ENCODE peak calls at places on chromosomes 16 and 17, in ten cellular contexts. K is cardiac fibroblast, H is iPS DF 6.9, X is prostate gland, D is Karpas-422, L is heart left ventricle, N is coronary artery, P is stomach, I is A549, M is AG04449. C is an unnamed sample.

GRCh38 chr16:29898786-29899515 is 399 bp downstream of the SEZ6L2 start:
- DNase-seq in L (no peak), I (no peak), P (peak; percentile 71), M (no peak), N (no peak), D (peak; percentile 58), H (no peak), X (no peak), K (no peak), C (peak; percentile 90)

GRCh38 chr17:78998311-78999055 is 11.1 kb downstream of the CANT1 start:
- DNase-seq in I (no peak), P (peak; percentile 75), H (no peak), X (peak; percentile 63), K (peak; percentile 27), M (no peak), L (peak; percentile 65), D (no peak), N (peak; percentile 88), C (no peak)

GRCh38 chr16:81748476-81749198 is 30.5 kb upstream of the PLCG2 start:
- DNase-seq in K (no peak), I (no peak), D (peak; percentile 68), N (no peak), H (no peak), M (no peak), X (no peak), L (no peak), P (no peak), C (no peak)

GRCh38 chr17:51046527-51047384 is 73.9 kb downstream of the SPAG9 start:
- DNase-seq in K (peak; percentile 96), M (peak; percentile 70), I (peak; percentile 26), L (peak; percentile 58), D (peak; percentile 77), P (no peak), H (peak; percentile 83), X (peak; percentile 74), N (no peak), C (peak; percentile 53)

GRCh38 chr17:68222586-68222985 is 25.3 kb upstream of the AMZ2 start:
- DNase-seq in N (no peak), M (no peak), D (no peak), I (no peak), K (no peak), X (no peak), H (no peak), L (no peak), P (no peak), C (no peak)

GRCh38 chr17:50146230-50146926 is 4.1 kb downstream of the PPP1R9B start:
- DNase-seq in N (no peak), X (no peak), P (no peak), M (no peak), K (no peak), I (no peak), L (no peak), H (no peak), D (peak; percentile 68), C (no peak)

GRCh38 chr16:24253192-24253591 is 2.9 kb upstream of the CACNG3 start:
- DNase-seq in K (peak; percentile 39), N (no peak), H (peak; percentile 68), X (no peak), D (peak; percentile 79), M (no peak), P (no peak), I (peak; percentile 65), L (no peak), C (peak; percentile 33)

GRCh38 chr16:22337045-22337444 is 37.4 kb downstream of the CDR2 start:
- DNase-seq in D (no peak), M (no peak), K (no peak), L (no peak), P (no peak), N (no peak), I (no peak), X (no peak), H (no peak), C (no peak)

GRCh38 chr17:53844476-53845107 is 21.9 kb downstream of the KIF2B start:
- DNase-seq in X (no peak), D (no peak), H (no peak), N (no peak), L (no peak), P (no peak), K (no peak), I (no peak), M (no peak), C (no peak)

GRCh38 chr16:59373632-59374031 is 639.5 kb upstream of the GOT2 start:
- DNase-seq in P (no peak), K (no peak), D (peak; percentile 17), H (no peak), N (no peak), I (no peak), M (no peak), X (no peak), L (no peak), C (no peak)

GRCh38 chr17:72123964-72124791 is 3.4 kb downstream of the SOX9 start:
- DNase-seq in P (no peak), X (no peak), H (no peak), K (peak; percentile 41), M (no peak), L (no peak), I (no peak), D (no peak), N (no peak), C (no peak)

GRCh38 chr16:73192227-73192894 is 144.4 kb upstream of the ZFHX3 start:
- DNase-seq in P (no peak), X (no peak), D (no peak), M (no peak), L (no peak), H (no peak), N (no peak), I (no peak), K (no peak), C (no peak)

GRCh38 chr17:42097691-42098661 is at the start of gene ZNF385C:
- DNase-seq in D (no peak), I (no peak), M (no peak), K (no peak), L (no peak), X (no peak), H (no peak), P (peak; percentile 41), N (no peak), C (peak; percentile 73)

GRCh38 chr16:89562027-89562599 is 1.6 kb downstream of the RPL13 start:
- DNase-seq in L (no peak), H (no peak), D (no peak), X (peak; percentile 28), K (no peak), I (peak; percentile 47), N (peak; percentile 71), P (peak; percentile 37), M (no peak), C (no peak)

GRCh38 chr16:68388124-68388523 is 60.2 kb downstream of the SMPD3 start:
- DNase-seq in N (no peak), H (no peak), M (no peak), I (no peak), D (no peak), K (no peak), L (no peak), P (no peak), X (no peak), C (no peak)

GRCh38 chr16:31331807-31332301 is 23.1 kb upstream of the ITGAX start:
- DNase-seq in H (no peak), L (no peak), P (no peak), M (no peak), X (no peak), K (no peak), I (no peak), D (no peak), N (no peak), C (no peak)

GRCh38 chr16:55735120-55735781 is 79.5 kb downstream of the SLC6A2 start:
- DNase-seq in K (no peak), M (no peak), I (peak; percentile 25), D (no peak), L (no peak), H (no peak), X (no peak), N (no peak), P (no peak), C (no peak)

GRCh38 chr17:60729854-60730253 is 52.2 kb downstream of the BCAS3 start:
- DNase-seq in X (no peak), K (no peak), M (no peak), D (no peak), N (no peak), P (no peak), H (no peak), L (no peak), I (peak; percentile 55), C (no peak)

GRCh38 chr17:67386965-67387551 is 10.0 kb downstream of the PITPNC1 start:
- DNase-seq in N (no peak), P (peak; percentile 42), L (no peak), M (no peak), X (no peak), H (no peak), K (peak; percentile 59), I (peak; percentile 81), D (peak; percentile 83), C (peak; percentile 91)

GRCh38 chr16:10090816-10091215 is 91.4 kb downstream of the GRIN2A start:
- DNase-seq in K (no peak), L (no peak), H (no peak), N (no peak), D (no peak), M (no peak), P (no peak), X (no peak), I (no peak), C (no peak)

GRCh38 chr16:24013733-24014645 is 178.2 kb downstream of the PRKCB start:
- DNase-seq in I (peak; percentile 10), L (no peak), X (no peak), M (no peak), P (peak; percentile 31), H (no peak), K (no peak), D (peak; percentile 96), N (no peak), C (no peak)

GRCh38 chr17:66191607-66192377 is at the start of gene CEP112:
- DNase-seq in L (peak; percentile 76), K (peak; percentile 85), N (peak; percentile 79), I (peak; percentile 79), M (no peak), X (peak; percentile 45), D (peak; percentile 94), P (peak; percentile 76), H (peak; percentile 80), C (peak; percentile 84)
- H3K4me3 ChIP-seq in L (peak within 1 kb of the TSS; percentile 85), K (peak within 1 kb of the TSS; percentile 69), N (peak within 1 kb of the TSS; percentile 79), I (peak within 1 kb of the TSS; percentile 80), M (peak within 1 kb of the TSS; percentile 64), X (peak within 1 kb of the TSS; percentile 49), D (peak within 1 kb of the TSS; percentile 79), P (peak within 1 kb of the TSS; percentile 82), H (peak within 1 kb of the TSS; percentile 64), C (peak within 1 kb of the TSS; percentile 60)

GRCh38 chr17:48724241-48725004 is 1.4 kb downstream of the PRAC2 start:
- DNase-seq in P (peak; percentile 89), M (no peak), L (peak; percentile 77), N (no peak), I (peak; percentile 77), D (peak; percentile 82), K (peak; percentile 79), X (peak; percentile 94), H (no peak), C (peak; percentile 88)
- H3K4me3 ChIP-seq in P (no peak overlapping the region), M (no peak overlapping the region), L (no peak overlapping the region), N (no peak overlapping the region), I (no peak overlapping the region), D (no peak overlapping the region), K (no peak overlapping the region), X (peak overlapping the region; percentile 55), H (no peak overlapping the region), C (no peak overlapping the region)

GRCh38 chr17:82457790-82458129 is 781 bp upstream of the NARF start:
- DNase-seq in M (no peak), I (no peak), N (no peak), X (no peak), P (no peak), D (no peak), K (no peak), H (no peak), L (no peak), C (no peak)
- H3K4me3 ChIP-seq in M (peak overlapping the region; percentile 82), I (peak overlapping the region; percentile 74), N (peak overlapping the region; percentile 94), X (peak overlapping the region; percentile 67), P (peak overlapping the region; percentile 93), D (peak overlapping the region; percentile 95), K (peak overlapping the region; percentile 89), H (peak overlapping the region; percentile 93), L (peak overlapping the region; percentile 93), C (peak overlapping the region; percentile 79)

GRCh38 chr16:27269300-27270150 is 953 bp upstream of the NSMCE1 start:
- DNase-seq in X (no peak), H (no peak), K (no peak), N (no peak), I (no peak), D (no peak), M (no peak), P (no peak), L (no peak), C (no peak)
- H3K4me3 ChIP-seq in X (no peak overlapping the region), H (no peak overlapping the region), K (peak overlapping the region; percentile 89), N (peak overlapping the region; percentile 89), I (peak overlapping the region; percentile 70), D (peak overlapping the region; percentile 88), M (no peak overlapping the region), P (peak overlapping the region; percentile 86), L (peak overlapping the region; percentile 90), C (no peak overlapping the region)

C was measured in H1.